ENCODE peak calls at places on chromosomes 6 and 20, in nine cellular contexts. L, S, P, J, G, T, C, U and Q are unnamed samples.

GRCh38 chr6:43740961-43741764 is 28.8 kb upstream of the VEGFA start:
- DNase-seq in L (no peak), S (no peak), P (no peak), J (no peak), G (no peak), T (no peak), C (no peak), U (no peak), Q (no peak)

GRCh38 chr6:125780540-125781306 is 10.0 kb upstream of the NCOA7 start:
- DNase-seq in L (peak), S (peak), P (peak), J (peak), G (peak), T (peak), C (peak), U (peak), Q (peak)

GRCh38 chr6:125753218-125753936 is 3.9 kb downstream of the HEY2 start:
- DNase-seq in L (no peak), S (no peak), P (no peak), J (no peak), G (peak), T (peak), C (no peak), U (no peak), Q (no peak)

GRCh38 chr20:62014488-62014775 is 51.2 kb downstream of the TAF4 start:
- DNase-seq in L (no peak), S (no peak), P (no peak), J (no peak), G (no peak), T (no peak), C (no peak), U (no peak), Q (no peak)

GRCh38 chr6:20877008-20877937 is 343.0 kb downstream of the CDKAL1 start:
- DNase-seq in L (no peak), S (no peak), P (no peak), J (no peak), G (peak), T (no peak), C (no peak), U (peak), Q (peak)

GRCh38 chr20:32021091-32021490 is 10.9 kb downstream of the CCM2L start:
- DNase-seq in L (no peak), S (no peak), P (no peak), J (no peak), G (no peak), T (no peak), C (no peak), U (no peak), Q (no peak)

GRCh38 chr6:40822619-40823018 is 216.4 kb downstream of the UNC5CL start:
- DNase-seq in L (no peak), S (no peak), P (no peak), J (no peak), G (no peak), T (no peak), C (no peak), U (no peak), Q (no peak)

GRCh38 chr6:14059791-14060436 is 57.7 kb upstream of the CD83 start:
- DNase-seq in L (no peak), S (no peak), P (no peak), J (no peak), G (no peak), T (no peak), C (no peak), U (no peak), Q (peak)

GRCh38 chr20:32898721-32899120 is 40.0 kb downstream of the EFCAB8 start:
- DNase-seq in L (no peak), S (no peak), P (no peak), J (no peak), G (peak), T (no peak), C (no peak), U (no peak), Q (no peak)

GRCh38 chr6:17580518-17581048 is 19.5 kb upstream of the FAM8A1 start:
- DNase-seq in L (peak), S (no peak), P (no peak), J (no peak), G (peak), T (no peak), C (peak), U (no peak), Q (peak)

GRCh38 chr20:34029415-34029814 is 35.7 kb downstream of the RALY start:
- DNase-seq in L (no peak), S (no peak), P (no peak), J (no peak), G (no peak), T (no peak), C (no peak), U (no peak), Q (no peak)

GRCh38 chr6:138088307-138088744 is 18.9 kb downstream of the PERP start:
- DNase-seq in L (no peak), S (no peak), P (no peak), J (no peak), G (peak), T (no peak), C (no peak), U (peak), Q (no peak)

GRCh38 chr6:110400208-110400607 is 15.2 kb downstream of the DDO start:
- DNase-seq in L (no peak), S (no peak), P (no peak), J (no peak), G (no peak), T (no peak), C (no peak), U (no peak), Q (no peak)

GRCh38 chr6:158816329-158816728 is 2.8 kb downstream of the EZR start:
- DNase-seq in L (no peak), S (no peak), P (no peak), J (no peak), G (no peak), T (peak), C (no peak), U (no peak), Q (no peak)

GRCh38 chr6:167668019-167668753 is 158.5 kb upstream of the AFDN start:
- DNase-seq in L (no peak), S (no peak), P (no peak), J (no peak), G (no peak), T (no peak), C (no peak), U (no peak), Q (no peak)

GRCh38 chr6:139354177-139354576 is 20.3 kb downstream of the CITED2 start:
- DNase-seq in L (no peak), S (no peak), P (no peak), J (no peak), G (no peak), T (no peak), C (no peak), U (no peak), Q (no peak)

GRCh38 chr6:36128793-36129192 is 1.5 kb upstream of the MAPK13 start:
- DNase-seq in L (no peak), S (no peak), P (no peak), J (no peak), G (no peak), T (no peak), C (no peak), U (no peak), Q (no peak)

GRCh38 chr6:501891-502601 is 110.5 kb downstream of the IRF4 start:
- DNase-seq in L (peak), S (no peak), P (peak), J (no peak), G (no peak), T (peak), C (no peak), U (no peak), Q (no peak)

GRCh38 chr6:32153252-32153834 is 598 bp upstream of the PPT2 start:
- DNase-seq in L (no peak), S (no peak), P (no peak), J (peak), G (no peak), T (no peak), C (peak), U (peak), Q (peak)

GRCh38 chr20:48659888-48660287 is 167.9 kb downstream of the PREX1 start:
- DNase-seq in L (no peak), S (no peak), P (no peak), J (no peak), G (no peak), T (no peak), C (no peak), U (no peak), Q (no peak)

GRCh38 chr20:56624786-56625681 is 4.1 kb upstream of the TFAP2C start:
- DNase-seq in L (no peak), S (no peak), P (no peak), J (no peak), G (no peak), T (no peak), C (no peak), U (no peak), Q (no peak)

GRCh38 chr6:151490996-151491395 is 2.8 kb upstream of the CCDC170 start:
- DNase-seq in L (no peak), S (no peak), P (no peak), J (no peak), G (peak), T (no peak), C (no peak), U (no peak), Q (no peak)

GRCh38 chr6:75588947-75589346 is 12.7 kb upstream of the SENP6 start:
- DNase-seq in L (no peak), S (no peak), P (no peak), J (no peak), G (no peak), T (no peak), C (no peak), U (no peak), Q (no peak)

GRCh38 chr6:13539572-13539971 is 34.8 kb upstream of the SIRT5 start:
- DNase-seq in L (no peak), S (no peak), P (no peak), J (no peak), G (no peak), T (peak), C (no peak), U (no peak), Q (no peak)

GRCh38 chr20:33526769-33527168 is 36.9 kb downstream of the CBFA2T2 start:
- DNase-seq in L (no peak), S (no peak), P (no peak), J (no peak), G (no peak), T (no peak), C (no peak), U (no peak), Q (no peak)

GRCh38 chr6:105771313-105771970 is 314.7 kb upstream of the PRDM1 start:
- DNase-seq in L (no peak), S (no peak), P (no peak), J (no peak), G (no peak), T (no peak), C (no peak), U (no peak), Q (no peak)

GRCh38 chr6:153210083-153210482 is 79.0 kb upstream of the RGS17 start:
- DNase-seq in L (no peak), S (no peak), P (no peak), J (no peak), G (peak), T (no peak), C (no peak), U (no peak), Q (no peak)

GRCh38 chr6:14660767-14661166 is 543.2 kb downstream of the CD83 start:
- DNase-seq in L (no peak), S (no peak), P (no peak), J (no peak), G (no peak), T (no peak), C (no peak), U (no peak), Q (no peak)

GRCh38 chr20:44324343-44324742 is 12.5 kb upstream of the R3HDML start:
- DNase-seq in L (no peak), S (no peak), P (no peak), J (no peak), G (no peak), T (no peak), C (no peak), U (no peak), Q (no peak)

GRCh38 chr6:138958595-138958994 is 29.5 kb downstream of the REPS1 start:
- DNase-seq in L (no peak), S (no peak), P (no peak), J (no peak), G (no peak), T (no peak), C (no peak), U (no peak), Q (no peak)

GRCh38 chr6:20236344-20236743 is 24.1 kb upstream of the MBOAT1 start:
- DNase-seq in L (no peak), S (no peak), P (no peak), J (no peak), G (no peak), T (no peak), C (no peak), U (no peak), Q (no peak)

GRCh38 chr6:29011276-29011734 is 6.2 kb upstream of the ZNF311 start:
- DNase-seq in L (peak), S (peak), P (peak), J (no peak), G (peak), T (no peak), C (peak), U (peak), Q (peak)

GRCh38 chr6:147154454-147154853 is 49.8 kb upstream of the STXBP5 start:
- DNase-seq in L (no peak), S (no peak), P (no peak), J (no peak), G (no peak), T (no peak), C (no peak), U (peak), Q (no peak)

GRCh38 chr6:36615018-36615761 is 21.0 kb downstream of the SRSF3 start:
- DNase-seq in L (peak), S (no peak), P (peak), J (peak), G (peak), T (peak), C (no peak), U (no peak), Q (peak)